ENCODE peak calls at places on chromosomes 5 and 9, in six cellular contexts. T is brain microvascular endothelial cell, W is ovary, D is right cardiac atrium, G is IMR-90, L is breast epithelium. C is an unnamed sample.

GRCh38 chr9:137130176-137130755 is 8.7 kb upstream of the GRIN1 start:
- DNase-seq in T (no peak), D (peak), G (no peak), W (no peak), L (no peak), C (no peak)

GRCh38 chr5:109027983-109028607 is 280.4 kb downstream of the FER start:
- DNase-seq in G (no peak), W (no peak), L (no peak), T (no peak), D (no peak), C (no peak)

GRCh38 chr5:55110156-55110680 is 7.8 kb downstream of the GZMA start:
- DNase-seq in G (no peak), D (no peak), L (no peak), T (no peak), W (no peak), C (no peak)

GRCh38 chr5:42851441-42851840 is 39.7 kb upstream of the SELENOP start:
- DNase-seq in G (no peak), L (no peak), W (no peak), T (no peak), D (no peak), C (no peak)

GRCh38 chr9:115739096-115739875 is 414.3 kb upstream of the PAPPA start:
- DNase-seq in D (no peak), T (no peak), L (no peak), G (no peak), W (no peak), C (no peak)

GRCh38 chr5:37888476-37888875 is 48.6 kb upstream of the GDNF start:
- DNase-seq in W (no peak), L (no peak), T (no peak), D (no peak), G (peak), C (no peak)

GRCh38 chr5:109610581-109610980 is 79.1 kb upstream of the MAN2A1 start:
- DNase-seq in W (no peak), L (no peak), T (no peak), D (no peak), G (no peak), C (no peak)

GRCh38 chr5:19853616-19854240 is 134.3 kb downstream of the CDH18 start:
- DNase-seq in T (no peak), W (no peak), D (no peak), G (peak), L (no peak), C (no peak)

GRCh38 chr5:74575741-74576538 is 64.6 kb downstream of the ENC1 start:
- DNase-seq in D (no peak), L (no peak), T (peak), W (no peak), G (peak), C (no peak)

GRCh38 chr5:142304013-142304701 is 20.7 kb downstream of the SPRY4 start:
- DNase-seq in D (no peak), G (peak), T (no peak), L (no peak), W (no peak), C (no peak)

GRCh38 chr5:76746677-76747076 is 30.8 kb downstream of the F2R start:
- DNase-seq in L (no peak), W (no peak), G (no peak), T (no peak), D (no peak), C (no peak)

GRCh38 chr5:145446412-145446811 is 388.7 kb downstream of the PRELID2 start:
- DNase-seq in G (no peak), W (no peak), L (no peak), D (no peak), T (no peak), C (no peak)

DNA sequence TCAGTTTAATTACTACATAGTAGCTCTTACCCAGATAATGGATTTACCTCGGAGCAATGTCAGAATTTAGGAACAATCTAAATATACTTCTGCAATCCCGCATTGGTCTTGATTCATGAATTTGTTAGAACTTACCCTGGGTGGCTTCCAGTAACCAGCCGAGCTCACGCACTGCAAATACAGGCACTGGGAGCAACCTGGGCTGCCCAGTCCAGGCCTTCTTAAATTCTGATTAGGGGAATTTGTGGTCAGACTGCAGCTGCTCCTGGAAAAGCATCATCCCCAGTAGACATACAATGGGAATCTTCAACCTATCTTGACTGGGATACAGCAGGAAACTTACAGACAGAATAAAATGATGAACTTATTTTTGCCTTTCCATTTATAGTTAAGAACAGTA is 270.3 kb downstream of the SPOCK1 start:
- DNase-seq in L (no peak), D (no peak), G (no peak), T (no peak), W (no peak), C (no peak)
- H3K27ac ChIP-seq in L (no peak), D (no peak), G (no peak), T (no peak), W (no peak), C (no peak)

GRCh38 chr5:150158170-150158949 is 2.7 kb upstream of the PDGFRB start:
- DNase-seq in G (peak), L (no peak), T (no peak), D (peak), W (no peak), C (no peak)
- H3K27ac ChIP-seq in G (peak), L (peak), T (peak), D (peak), W (no peak), C (peak)

DNA sequence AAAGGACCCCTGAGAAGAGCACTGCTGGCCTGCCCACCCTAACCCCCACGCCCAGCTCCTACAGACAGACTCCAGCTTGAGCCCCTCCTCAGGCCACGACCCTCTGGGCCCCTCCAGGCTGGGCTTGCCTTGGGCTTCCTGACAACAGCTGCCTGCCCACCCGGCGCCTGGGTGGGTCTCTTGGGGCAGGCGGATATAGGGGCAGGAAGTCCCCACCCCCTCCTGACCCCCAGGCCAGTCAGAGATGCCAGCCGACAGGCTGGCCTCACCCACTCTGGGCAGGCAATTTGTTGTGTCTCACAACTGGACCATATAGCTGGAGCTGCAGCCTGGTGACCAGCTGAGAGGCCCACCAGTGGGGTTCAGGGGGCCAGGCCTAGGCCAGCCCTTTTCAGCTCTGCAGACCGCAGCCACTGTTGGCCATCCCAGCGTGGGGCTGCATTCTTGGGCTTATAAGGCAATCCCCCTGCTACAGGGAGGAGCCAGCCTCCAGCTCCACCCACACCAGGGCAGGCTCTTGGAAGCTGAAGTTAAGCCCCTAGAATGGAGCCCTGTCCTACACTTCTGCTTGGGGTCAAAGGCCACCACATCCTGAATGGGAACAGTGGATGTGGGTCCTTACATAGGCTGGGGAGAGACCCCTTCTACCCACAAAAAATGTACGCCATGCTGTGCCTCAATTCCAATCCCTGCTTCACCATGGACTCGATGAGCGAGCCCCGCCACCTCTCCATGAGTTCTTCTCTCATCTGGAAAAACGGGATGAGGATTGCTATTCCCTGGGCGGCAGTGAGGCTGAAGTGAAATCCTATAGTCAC is 2.0 kb downstream of the PDLIM7 start:
- DNase-seq in G (peak), L (peak), T (peak), W (peak), D (peak), C (peak)
- H3K27ac ChIP-seq in G (peak), L (peak), T (peak), W (no peak), D (peak), C (peak)

GRCh38 chr9:91824151-91824550 is 125.9 kb downstream of the ROR2 start:
- DNase-seq in W (no peak), L (no peak), G (no peak), T (no peak), D (no peak), C (no peak)
- H3K27ac ChIP-seq in W (no peak), L (peak), G (no peak), T (no peak), D (no peak), C (no peak)

GRCh38 chr5:54022156-54022685 is 288.2 kb downstream of the ARL15 start:
- DNase-seq in G (no peak), L (no peak), D (no peak), T (no peak), W (no peak), C (no peak)
- H3K27ac ChIP-seq in G (peak), L (no peak), D (no peak), T (peak), W (no peak), C (no peak)

DNA sequence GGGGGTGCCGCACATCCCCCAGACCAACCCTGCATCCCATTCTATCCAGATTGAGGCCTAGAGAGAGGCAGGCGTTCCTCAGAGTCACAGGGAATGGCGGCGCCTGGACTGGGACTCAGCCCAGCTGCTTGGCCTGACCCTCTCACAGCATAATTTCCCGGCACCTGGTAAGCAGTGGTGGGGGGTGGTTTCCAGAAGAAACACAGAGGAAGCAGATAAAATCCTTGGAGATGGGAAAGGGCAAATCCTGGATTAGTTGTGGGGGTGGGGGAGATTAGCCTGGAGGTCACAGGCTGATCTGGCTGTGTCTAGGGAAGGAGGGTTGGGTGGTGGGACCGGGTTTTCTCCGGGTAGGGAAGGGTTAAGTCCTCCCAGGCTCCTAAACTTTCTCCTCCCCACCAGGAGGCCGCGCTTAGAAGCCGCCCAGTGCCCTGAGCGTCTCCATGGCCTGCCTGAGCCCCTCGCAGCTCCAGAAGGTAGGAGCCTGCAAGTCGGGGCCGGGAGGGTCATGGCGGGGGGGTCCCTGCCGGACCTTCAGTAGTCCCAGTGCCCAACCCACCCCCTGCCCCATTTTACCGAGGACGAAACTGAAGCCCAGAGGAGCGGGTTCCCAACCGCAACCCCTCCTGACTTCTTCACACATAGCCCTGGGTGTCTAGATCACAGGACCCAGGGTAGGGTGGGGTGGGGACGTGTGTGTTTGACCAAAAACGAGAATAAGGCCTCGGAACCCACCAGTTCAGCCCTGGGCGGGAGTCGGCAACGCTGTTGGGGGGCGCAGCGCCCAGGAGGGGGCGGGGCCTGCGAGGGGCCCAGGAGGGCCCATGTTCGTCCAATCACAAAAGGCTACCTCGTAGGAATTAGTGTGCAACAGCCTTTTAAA is 1.3 kb downstream of the PHYHD1 start:
- DNase-seq in D (peak), W (peak), T (no peak), G (peak), L (peak), C (no peak)
- H3K27ac ChIP-seq in D (peak), W (peak), T (no peak), G (peak), L (peak), C (peak)

DNA sequence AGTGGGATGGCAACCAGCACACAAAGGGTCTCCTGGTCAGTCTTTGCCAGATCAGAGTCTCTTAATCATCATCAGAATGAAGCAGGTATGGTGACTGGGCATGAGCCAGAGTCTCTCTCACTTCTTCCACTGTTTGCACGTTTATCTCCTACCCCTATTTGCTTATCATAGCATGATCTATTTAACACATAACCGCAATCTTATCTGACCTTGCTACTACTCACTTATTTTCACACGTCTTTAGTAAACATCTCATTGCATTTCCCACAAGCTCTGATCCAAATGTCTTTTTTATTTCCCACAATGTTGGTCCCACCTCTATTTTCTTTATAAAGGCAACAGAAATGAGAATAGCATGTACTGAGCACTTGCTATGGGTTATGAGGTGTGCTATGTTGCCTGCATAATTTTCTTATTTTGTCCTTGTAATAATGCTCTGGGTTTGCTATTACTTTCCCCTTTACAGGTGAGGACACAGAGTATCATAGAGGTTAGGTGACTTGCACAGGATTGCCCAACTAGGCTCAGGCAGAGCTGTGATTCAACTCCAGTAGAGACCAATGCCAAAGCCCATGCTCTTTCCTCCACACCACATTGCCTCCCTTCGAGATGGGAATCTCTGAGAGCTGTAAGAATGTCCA is 39.7 kb upstream of the IL7R start:
- DNase-seq in D (no peak), G (no peak), T (no peak), L (no peak), W (no peak), C (no peak)
- H3K27ac ChIP-seq in D (no peak), G (no peak), T (no peak), L (no peak), W (no peak), C (no peak)